ENCODE peak calls at places on chromosomes 12 and 14, in nine cellular contexts. N is Right ventricle myocardium superior; W is right lobe of liver; Z is activated CD4-positive, alpha-beta T cell treated with anti-CD3 and anti-CD28 coated beads for 36 hours; L is gastrocnemius medialis; P is activated B cell treated with CpG ODN at 0.5 μM for 24 hours; X is stimulated activated effector memory CD8-positive, alpha-beta T cell treated with anti-CD3 and anti-CD28 coated beads, Interleukin-12 subunit alpha, Interleukin-12 subunit beta, amount 100 ng/mL, for 72 hours; T is T-cell; U is body of pancreas. E is an unnamed sample.

GRCh38 chr14:94403312-94403711 is 14.9 kb upstream of the SERPINA1 start:
- ATAC-seq in N (no peak), W (no peak), Z (no peak), L (no peak), P (no peak), X (no peak), T (no peak), U (no peak), E (no peak)

GRCh38 chr12:93954160-93955112 is 193.9 kb upstream of the PLXNC1 start:
- ATAC-seq in N (peak; percentile 92), W (no peak), Z (no peak), L (peak; percentile 80), P (no peak), X (no peak), T (no peak), U (peak; percentile 50), E (no peak)

GRCh38 chr14:91098591-91098990 is 15.3 kb upstream of the DGLUCY start:
- ATAC-seq in N (no peak), W (no peak), Z (no peak), L (peak; percentile 45), P (no peak), X (no peak), T (no peak), U (no peak), E (no peak)

GRCh38 chr14:66087231-66087630 is 398.9 kb upstream of the CCDC196 start:
- ATAC-seq in N (no peak), W (no peak), Z (no peak), L (no peak), P (no peak), X (no peak), T (no peak), U (no peak), E (no peak)

GRCh38 chr12:10170199-10170598 is 1.7 kb downstream of the OLR1 start:
- ATAC-seq in N (no peak), W (no peak), Z (no peak), L (no peak), P (no peak), X (no peak), T (no peak), U (no peak), E (no peak)

GRCh38 chr12:52442600-52443061 is 8.5 kb upstream of the KRT75 start:
- ATAC-seq in N (peak; percentile 45), W (no peak), Z (no peak), L (no peak), P (no peak), X (no peak), T (no peak), U (peak; percentile 28), E (no peak)

GRCh38 chr12:68939500-68939899 is 6.5 kb upstream of the CPM start:
- ATAC-seq in N (no peak), W (no peak), Z (no peak), L (no peak), P (no peak), X (no peak), T (no peak), U (peak; percentile 85), E (no peak)

GRCh38 chr14:98189521-98189920 is 1082.5 kb downstream of the BCL11B start:
- ATAC-seq in N (no peak), W (no peak), Z (peak; percentile 75), L (no peak), P (no peak), X (peak; percentile 89), T (peak; percentile 89), U (no peak), E (no peak)

GRCh38 chr12:26845984-26846383 is 13.0 kb upstream of the ITPR2 start:
- ATAC-seq in N (peak; percentile 95), W (peak; percentile 74), Z (no peak), L (peak; percentile 52), P (peak; percentile 28), X (no peak), T (no peak), U (peak; percentile 94), E (no peak)

GRCh38 chr14:68460541-68460940 is 332.3 kb downstream of the ZFP36L1 start:
- ATAC-seq in N (peak; percentile 51), W (no peak), Z (no peak), L (peak; percentile 97), P (no peak), X (no peak), T (no peak), U (no peak), E (no peak)

GRCh38 chr14:101992708-101993107 is 28.3 kb downstream of the DYNC1H1 start:
- ATAC-seq in N (peak; percentile 46), W (peak; percentile 26), Z (no peak), L (no peak), P (peak; percentile 95), X (no peak), T (no peak), U (no peak), E (peak; percentile 99)

E was measured in stimulated activated memory B cell treated with anti-CD40 and anti-IgM and Interleukin-4, amounts not matched to agents 10 μg/mL and 1 μg/mL and 100 μg/mL, for 72 hours.